ENCODE peak calls at places on chromosomes 2 and 18, in four cellular contexts. One of them, this sample, is unnamed.

GRCh38 chr2:172299741-172300140 is 127.6 kb upstream of the ITGA6 start:
- DNase-seq in foreskin fibroblast: no peak
- DNase-seq in ELR: no peak
- DNase-seq in K562: no peak
- DNase-seq in this sample: no peak

GRCh38 chr2:227451655-227451992 is 20.3 kb upstream of the AGFG1 start:
- DNase-seq in foreskin fibroblast: no peak
- DNase-seq in ELR: no peak
- DNase-seq in K562: no peak
- DNase-seq in this sample: no peak

GRCh38 chr18:8946046-8946838 is 156.3 kb upstream of the NDUFV2 start:
- DNase-seq in ELR: peak; percentile 98
- DNase-seq in foreskin fibroblast: peak; percentile 92
- DNase-seq in K562: no peak
- DNase-seq in this sample: peak; percentile 42

GRCh38 chr2:79874015-79874414 is 361.2 kb downstream of the CTNNA2 start:
- DNase-seq in ELR: no peak
- DNase-seq in K562: no peak
- DNase-seq in foreskin fibroblast: no peak
- DNase-seq in this sample: no peak

GRCh38 chr2:160308476-160308875 is 108.4 kb upstream of the ITGB6 start:
- DNase-seq in foreskin fibroblast: no peak
- DNase-seq in K562: no peak
- DNase-seq in ELR: peak; percentile 36
- DNase-seq in this sample: no peak

GRCh38 chr2:28449489-28450395 is 46.1 kb upstream of the PLB1 start:
- DNase-seq in ELR: peak; percentile 85
- DNase-seq in foreskin fibroblast: peak; percentile 62
- DNase-seq in K562: peak; percentile 32
- DNase-seq in this sample: peak; percentile 78

GRCh38 chr2:119260636-119261497 is 37.2 kb downstream of the STEAP3 start:
- DNase-seq in K562: no peak
- DNase-seq in ELR: no peak
- DNase-seq in foreskin fibroblast: no peak
- DNase-seq in this sample: no peak

GRCh38 chr2:239355724-239356123 is 45.1 kb downstream of the HDAC4 start:
- DNase-seq in foreskin fibroblast: peak; percentile 33
- DNase-seq in K562: no peak
- DNase-seq in ELR: no peak
- DNase-seq in this sample: no peak

GRCh38 chr18:32714571-32715148 is 58.2 kb downstream of the KLHL14 start:
- DNase-seq in ELR: peak; percentile 14
- DNase-seq in K562: no peak
- DNase-seq in foreskin fibroblast: peak; percentile 65
- DNase-seq in this sample: peak; percentile 67

GRCh38 chr18:72768681-72769229 is 99.0 kb downstream of the NETO1 start:
- DNase-seq in ELR: no peak
- DNase-seq in foreskin fibroblast: no peak
- DNase-seq in K562: no peak
- DNase-seq in this sample: no peak

GRCh38 chr2:235000426-235001236 is 48.8 kb downstream of the SH3BP4 start:
- DNase-seq in ELR: no peak
- DNase-seq in K562: no peak
- DNase-seq in foreskin fibroblast: no peak
- DNase-seq in this sample: no peak

GRCh38 chr2:95138702-95139101 is 17.1 kb upstream of the MRPS5 start:
- DNase-seq in ELR: no peak
- DNase-seq in foreskin fibroblast: no peak
- DNase-seq in K562: no peak
- DNase-seq in this sample: no peak

GRCh38 chr2:589551-589950 is 87.7 kb downstream of the TMEM18 start:
- DNase-seq in foreskin fibroblast: no peak
- DNase-seq in K562: no peak
- DNase-seq in ELR: no peak
- DNase-seq in this sample: no peak

GRCh38 chr2:235165136-235165535 is 213.3 kb downstream of the SH3BP4 start:
- DNase-seq in K562: no peak
- DNase-seq in ELR: no peak
- DNase-seq in foreskin fibroblast: no peak
- DNase-seq in this sample: no peak

GRCh38 chr2:205731521-205731965 is 49.2 kb downstream of the NRP2 start:
- DNase-seq in foreskin fibroblast: peak; percentile 50
- DNase-seq in K562: no peak
- DNase-seq in ELR: peak; percentile 32
- DNase-seq in this sample: no peak

This sample was measured in Caki2.